ENCODE peak calls at places on chromosomes 11 and 22, in six cellular contexts. L is IMR-90, E is body of pancreas, N is cardiac muscle cell, Y is HCT116, R is upper lobe of left lung. G is an unnamed sample.

GRCh38 chr11:134476435-134477021 is 64.5 kb upstream of the B3GAT1 start:
- DNase-seq in L (no peak), E (no peak), N (peak; percentile 85), Y (no peak), R (no peak), G (no peak)

GRCh38 chr22:20258584-20259335 is 9.4 kb downstream of the RTN4R start:
- DNase-seq in L (no peak), E (no peak), N (no peak), Y (no peak), R (no peak), G (no peak)

GRCh38 chr11:106468091-106468490 is 390.6 kb downstream of the AASDHPPT start:
- DNase-seq in L (peak; percentile 79), E (no peak), N (no peak), Y (no peak), R (no peak), G (no peak)

GRCh38 chr11:30357872-30358271 is 35.0 kb downstream of the ARL14EP start:
- DNase-seq in L (no peak), E (no peak), N (no peak), Y (no peak), R (no peak), G (no peak)

GRCh38 chr11:3123316-3123715 is 41.8 kb downstream of the OSBPL5 start:
- DNase-seq in L (no peak), E (peak; percentile 32), N (no peak), Y (no peak), R (no peak), G (no peak)

GRCh38 chr11:134536677-134537076 is 124.6 kb upstream of the B3GAT1 start:
- DNase-seq in L (no peak), E (no peak), N (no peak), Y (no peak), R (no peak), G (no peak)

GRCh38 chr11:46279393-46280099 is 2.1 kb downstream of the CREB3L1 start:
- DNase-seq in L (peak; percentile 80), E (peak; percentile 55), N (no peak), Y (no peak), R (no peak), G (no peak)

GRCh38 chr11:112958670-112959069 is 2.5 kb upstream of the NCAM1 start:
- DNase-seq in L (no peak), E (no peak), N (no peak), Y (no peak), R (no peak), G (no peak)

GRCh38 chr11:112160452-112160851 is 3.4 kb downstream of the IL18 start:
- DNase-seq in L (no peak), E (no peak), N (no peak), Y (no peak), R (no peak), G (no peak)

GRCh38 chr11:81253226-81253625 is 1480.4 kb downstream of the FAM181B start:
- DNase-seq in L (no peak), E (no peak), N (no peak), Y (no peak), R (no peak), G (no peak)

GRCh38 chr11:126061707-126062678 is 673 bp downstream of the CDON start:
- DNase-seq in L (peak; percentile 5), E (peak; percentile 50), N (peak; percentile 55), Y (peak; percentile 23), R (peak; percentile 51), G (peak; percentile 39)

GRCh38 chr11:19216021-19216420 is 14.2 kb upstream of the CSRP3 start:
- DNase-seq in L (no peak), E (no peak), N (no peak), Y (no peak), R (no peak), G (no peak)

GRCh38 chr11:58561394-58562102 is 14.1 kb downstream of the LPXN start:
- DNase-seq in L (no peak), E (peak; percentile 33), N (no peak), Y (no peak), R (no peak), G (no peak)

GRCh38 chr11:27722117-27722844 is 22.0 kb upstream of the BDNF start:
- DNase-seq in L (peak; percentile 68), E (no peak), N (peak; percentile 35), Y (no peak), R (no peak), G (no peak)

GRCh38 chr11:65184146-65184545 is 2.4 kb downstream of the CAPN1 start:
- DNase-seq in L (no peak), E (no peak), N (no peak), Y (no peak), R (no peak), G (no peak)

GRCh38 chr11:65185869-65186341 is 4.2 kb downstream of the CAPN1 start:
- DNase-seq in L (no peak), E (no peak), N (no peak), Y (no peak), R (no peak), G (no peak)

GRCh38 chr11:65186701-65187100 is 5.0 kb downstream of the CAPN1 start:
- DNase-seq in L (no peak), E (no peak), N (no peak), Y (no peak), R (no peak), G (no peak)

GRCh38 chr11:65183201-65183891 is 1.6 kb downstream of the CAPN1 start:
- DNase-seq in L (no peak), E (peak; percentile 84), N (no peak), Y (peak; percentile 37), R (peak; percentile 55), G (no peak)

GRCh38 chr11:65185166-65185565 is 3.4 kb downstream of the CAPN1 start:
- DNase-seq in L (no peak), E (no peak), N (no peak), Y (no peak), R (no peak), G (no peak)
- H3K36me3 ChIP-seq in L (peaks cover 51% of the 10 kb centered on the region), E (no peaks in the 10 kb centered on the region), N (peaks cover 21% of the 10 kb centered on the region), Y (peaks cover 14% of the 10 kb centered on the region), R (peaks cover 54% of the 10 kb centered on the region), G (peaks cover 46% of the 10 kb centered on the region)

GRCh38 chr22:35915477-35916013 is 113.1 kb downstream of the RBFOX2 start:
- DNase-seq in L (peak; percentile 66), E (no peak), N (no peak), Y (no peak), R (no peak), G (no peak)

GRCh38 chr22:35917651-35918050 is 111.0 kb downstream of the RBFOX2 start:
- DNase-seq in L (no peak), E (no peak), N (no peak), Y (no peak), R (no peak), G (no peak)

GRCh38 chr22:35918466-35918865 is 110.2 kb downstream of the RBFOX2 start:
- DNase-seq in L (no peak), E (no peak), N (no peak), Y (no peak), R (no peak), G (no peak)

GRCh38 chr22:35921777-35922176 is 106.8 kb downstream of the RBFOX2 start:
- DNase-seq in L (peak; percentile 90), E (peak; percentile 82), N (peak; percentile 81), Y (peak; percentile 76), R (peak; percentile 74), G (no peak)

GRCh38 chr22:35919002-35919542 is 109.6 kb downstream of the RBFOX2 start:
- DNase-seq in L (no peak), E (no peak), N (no peak), Y (no peak), R (no peak), G (no peak)
- H3K4me1 ChIP-seq in L (peaks cover 13% of the 10 kb centered on the region), E (peaks cover 36% of the 10 kb centered on the region), N (peaks cover 64% of the 10 kb centered on the region), Y (peaks cover 16% of the 10 kb centered on the region), R (peaks cover 44% of the 10 kb centered on the region), G (no peaks in the 10 kb centered on the region)

GRCh38 chr22:37624017-37624365 is 15.4 kb downstream of the GGA1 start:
- DNase-seq in L (no peak), E (no peak), N (no peak), Y (no peak), R (peak; percentile 80), G (no peak)
- H3K36me3 ChIP-seq in L (peaks cover 47% of the 10 kb centered on the region), E (no peaks in the 10 kb centered on the region), N (peaks cover 7% of the 10 kb centered on the region), Y (peaks cover 20% of the 10 kb centered on the region), R (peaks cover 56% of the 10 kb centered on the region), G (no peaks in the 10 kb centered on the region)

GRCh38 chr22:31227186-31227585 is 15.1 kb downstream of the LIMK2 start:
- DNase-seq in L (no peak), E (no peak), N (no peak), Y (no peak), R (no peak), G (no peak)

GRCh38 chr22:31221084-31221483 is 9.0 kb downstream of the LIMK2 start:
- DNase-seq in L (no peak), E (no peak), N (no peak), Y (no peak), R (no peak), G (no peak)

GRCh38 chr22:31218565-31219262 is 6.6 kb downstream of the LIMK2 start:
- DNase-seq in L (no peak), E (no peak), N (no peak), Y (no peak), R (no peak), G (no peak)

GRCh38 chr22:31228425-31228824 is 16.3 kb downstream of the LIMK2 start:
- DNase-seq in L (no peak), E (no peak), N (no peak), Y (no peak), R (no peak), G (no peak)

GRCh38 chr22:31223786-31224191 is 11.7 kb downstream of the LIMK2 start:
- DNase-seq in L (no peak), E (no peak), N (no peak), Y (no peak), R (peak; percentile 60), G (no peak)
- H3K4me1 ChIP-seq in L (no peaks in the 10 kb centered on the region), E (peaks cover 74% of the 10 kb centered on the region), N (no peaks in the 10 kb centered on the region), Y (no peaks in the 10 kb centered on the region), R (peaks cover 41% of the 10 kb centered on the region), G (peaks cover 3% of the 10 kb centered on the region)

DNA sequence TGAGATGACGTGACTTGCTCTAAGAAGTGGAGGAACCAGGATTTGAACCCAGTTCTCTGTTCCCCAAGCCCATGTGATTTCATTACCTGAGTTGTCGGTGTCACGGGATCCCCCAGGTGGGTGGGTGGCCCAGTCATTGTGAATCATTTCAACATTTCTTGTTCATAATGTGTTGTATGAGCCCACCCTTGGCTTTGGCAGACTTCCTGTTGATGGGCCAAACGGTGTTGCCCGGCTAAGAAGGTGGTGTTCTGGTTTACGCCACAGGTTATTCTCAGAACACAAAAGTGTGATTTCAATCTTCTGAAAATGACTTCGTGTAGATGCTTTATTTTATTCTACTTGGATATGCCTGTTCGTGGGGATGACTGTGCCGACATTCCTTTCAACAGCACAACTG is 21.6 kb upstream of the ST14 start:
- DNase-seq in L (no peak), E (no peak), N (no peak), Y (no peak), R (no peak), G (no peak)
- H3K36me3 ChIP-seq in L (peaks cover 48% of the 10 kb centered on the region), E (no peaks in the 10 kb centered on the region), N (peaks cover 9% of the 10 kb centered on the region), Y (peaks cover 24% of the 10 kb centered on the region), R (peaks cover 81% of the 10 kb centered on the region), G (peaks cover 19% of the 10 kb centered on the region)

GRCh38 chr22:23140385-23140784 is 1.4 kb downstream of the RSPH14 start:
- DNase-seq in L (no peak), E (no peak), N (no peak), Y (no peak), R (no peak), G (no peak)

GRCh38 chr22:23144926-23145906 is at the start of gene RAB36:
- DNase-seq in L (peak; percentile 98), E (peak; percentile 98), N (peak; percentile 99), Y (peak; percentile 99), R (peak; percentile 100), G (peak; percentile 77)

GRCh38 chr22:23143119-23143518 is 1.3 kb upstream of the RSPH14 start:
- DNase-seq in L (no peak), E (no peak), N (no peak), Y (no peak), R (no peak), G (no peak)

GRCh38 chr22:23144432-23144831 is 845 bp upstream of the RAB36 start:
- DNase-seq in L (no peak), E (no peak), N (no peak), Y (no peak), R (no peak), G (no peak)

GRCh38 chr22:23142546-23143105 is 836 bp upstream of the RSPH14 start:
- DNase-seq in L (no peak), E (no peak), N (no peak), Y (no peak), R (no peak), G (no peak)
- H3K4me1 ChIP-seq in L (peaks cover 19% of the 10 kb centered on the region), E (peaks cover 28% of the 10 kb centered on the region), N (peaks cover 3% of the 10 kb centered on the region), Y (peaks cover 18% of the 10 kb centered on the region), R (peaks cover 43% of the 10 kb centered on the region), G (peaks cover 59% of the 10 kb centered on the region)